ENCODE peak calls at places on chromosomes 13 and 19, in six cellular contexts. K is cardiac muscle cell; L is CD4-positive, alpha-beta memory T cell; T is upper lobe of right lung; B is CD8-positive, alpha-beta T cell; E is left ventricle myocardium inferior. U is an unnamed sample. For H3K4me1, the result is how much of the 10 kb centered on the place peaks cover.

GRCh38 chr13:112452380-112453206 is 76.4 kb downstream of the SPACA7 start:
- DNase-seq in K (no peak), L (no peak), T (no peak), B (no peak), E (no peak), U (no peak)

GRCh38 chr13:87942204-87942603 is 271.0 kb downstream of the SLITRK5 start:
- DNase-seq in K (no peak), L (no peak), T (no peak), B (no peak), E (no peak), U (no peak)

GRCh38 chr13:44437356-44438233 is 64.0 kb downstream of the SERP2 start:
- DNase-seq in K (peak), L (peak), T (no peak), B (no peak), E (no peak), U (peak)

GRCh38 chr13:95128045-95128643 is 173.1 kb downstream of the ABCC4 start:
- DNase-seq in K (no peak), L (no peak), T (no peak), B (no peak), E (no peak), U (peak)

GRCh38 chr19:32458500-32459123 is 53.0 kb downstream of the DPY19L3 start:
- DNase-seq in K (peak), L (peak), T (no peak), B (no peak), E (no peak), U (no peak)

GRCh38 chr13:111494641-111495040 is 174.2 kb downstream of the TEX29 start:
- DNase-seq in K (no peak), L (no peak), T (peak), B (no peak), E (no peak), U (no peak)

GRCh38 chr19:33291623-33292534 is 10.5 kb downstream of the CEBPA start:
- DNase-seq in K (no peak), L (no peak), T (peak), B (no peak), E (no peak), U (no peak)

GRCh38 chr19:1360818-1361461 is 22.8 kb upstream of the NDUFS7 start:
- DNase-seq in K (peak), L (no peak), T (peak), B (no peak), E (peak), U (no peak)

GRCh38 chr19:15124572-15125231 is 17.5 kb downstream of the SYDE1 start:
- DNase-seq in K (no peak), L (peak), T (no peak), B (peak), E (no peak), U (no peak)

GRCh38 chr19:10295305-10295846 is 5.6 kb downstream of the ICAM5 start:
- DNase-seq in K (peak), L (peak), T (peak), B (peak), E (no peak), U (no peak)

GRCh38 chr13:52348983-52349780 is 56.8 kb downstream of the THSD1 start:
- DNase-seq in K (peak), L (no peak), T (no peak), B (no peak), E (no peak), U (no peak)

GRCh38 chr13:61777902-61778301 is 362.3 kb upstream of the PCDH20 start:
- DNase-seq in K (peak), L (no peak), T (no peak), B (no peak), E (no peak), U (no peak)

DNA sequence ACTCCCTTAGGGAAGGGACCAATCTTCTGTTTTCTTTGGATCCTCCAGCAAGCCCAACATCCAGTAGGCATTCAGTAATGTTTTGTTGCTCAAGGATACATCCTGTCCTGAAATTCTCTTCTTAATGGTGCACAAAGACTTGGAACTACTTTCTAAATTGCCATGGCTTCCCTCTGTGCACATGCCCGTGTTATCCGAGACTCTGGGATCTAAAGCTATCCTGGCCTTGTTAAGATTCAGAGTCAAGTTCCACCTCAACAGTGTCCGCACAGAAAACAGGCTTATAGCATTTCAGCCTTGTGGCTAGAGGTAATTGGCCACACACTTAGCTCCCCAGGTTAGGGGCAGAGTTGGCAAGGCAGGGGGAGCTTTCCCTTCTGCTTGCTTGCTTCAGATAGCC is 71.8 kb downstream of the CBY2 start:
- DNase-seq in K (no peak), L (no peak), T (no peak), B (no peak), E (no peak), U (no peak)
- H3K4me1 ChIP-seq in K (under half), L (under half), T (under half), B (under half), E (under half), U (under half)

GRCh38 chr13:114116734-114117133 is 15.7 kb downstream of the RASA3 start:
- DNase-seq in K (no peak), L (no peak), T (peak), B (peak), E (no peak), U (no peak)

GRCh38 chr13:114118086-114118762 is 14.2 kb downstream of the RASA3 start:
- DNase-seq in K (no peak), L (no peak), T (no peak), B (peak), E (no peak), U (no peak)

GRCh38 chr13:114118763-114119123 is 13.7 kb downstream of the RASA3 start:
- DNase-seq in K (peak), L (no peak), T (no peak), B (peak), E (no peak), U (no peak)

GRCh38 chr13:114120486-114121430 is 11.7 kb downstream of the RASA3 start:
- DNase-seq in K (no peak), L (no peak), T (no peak), B (peak), E (no peak), U (no peak)

DNA sequence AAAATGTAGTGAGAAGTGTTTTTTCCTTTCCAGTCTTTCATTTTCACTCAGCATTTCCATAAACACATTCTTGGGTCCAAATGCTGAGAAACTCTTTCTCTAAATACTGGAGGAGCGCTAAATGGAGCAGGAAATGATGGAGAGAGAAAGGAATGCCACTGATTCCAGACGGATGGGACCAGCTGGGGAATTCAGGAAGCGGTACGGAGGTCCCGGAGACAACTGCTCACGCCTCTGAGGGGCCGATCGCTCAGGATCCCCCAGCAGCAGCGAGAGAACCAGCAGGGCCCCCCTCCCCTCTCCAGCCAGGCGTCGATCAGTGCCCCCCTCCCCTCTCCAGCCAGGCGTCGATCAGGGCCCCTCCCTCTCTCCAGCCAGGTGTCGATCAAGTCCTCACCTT is 13.2 kb downstream of the RASA3 start:
- DNase-seq in K (peak), L (no peak), T (no peak), B (peak), E (no peak), U (no peak)
- H3K4me1 ChIP-seq in K (under half), L (half or more), T (half or more), B (half or more), E (half or more), U (under half)

DNA sequence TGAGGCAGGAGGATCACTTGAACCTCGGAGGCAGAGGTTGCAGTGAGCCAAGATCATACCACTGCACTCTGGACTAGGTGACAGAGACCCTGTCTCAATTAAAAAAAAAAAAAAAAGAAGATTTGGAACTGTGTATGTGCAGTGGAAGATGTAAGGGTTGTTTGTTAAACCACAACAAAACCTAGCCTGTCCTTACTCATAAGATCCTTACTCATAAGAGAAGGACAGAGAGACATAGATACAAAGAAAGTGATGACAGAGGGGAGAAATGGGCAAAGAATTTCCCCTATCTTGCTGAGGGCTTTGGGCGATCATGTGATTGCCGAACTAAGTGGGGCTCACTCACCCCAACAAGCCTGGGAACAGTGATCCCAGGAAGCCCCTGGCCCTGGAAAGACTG is 7.9 kb downstream of the ITPKC start:
- DNase-seq in K (no peak), L (no peak), T (no peak), B (no peak), E (no peak), U (no peak)
- H3K4me1 ChIP-seq in K (under half), L (under half), T (under half), B (under half), E (under half), U (under half)

DNA sequence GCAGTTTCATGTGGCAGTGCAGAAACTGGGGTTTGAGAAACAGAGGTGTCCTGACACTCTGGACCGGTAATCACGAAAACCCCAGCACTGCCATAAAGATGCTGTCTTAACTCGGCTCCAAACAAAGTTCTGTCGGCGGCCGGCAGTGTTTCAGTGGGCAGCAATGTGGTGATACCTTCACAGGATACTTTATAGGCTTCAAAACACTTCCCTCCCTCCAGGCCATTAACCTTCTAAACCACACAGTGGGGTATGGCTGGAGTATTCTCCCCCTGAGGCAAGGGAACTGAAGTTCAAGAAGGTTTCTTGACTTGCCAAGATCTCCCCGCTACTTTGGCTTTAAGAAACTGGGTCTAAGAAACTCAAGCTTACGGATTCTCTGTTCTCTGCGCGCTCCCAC is 1.1 kb downstream of the RUBCNL start:
- DNase-seq in K (no peak), L (no peak), T (no peak), B (no peak), E (no peak), U (no peak)
- H3K4me1 ChIP-seq in K (under half), L (under half), T (under half), B (under half), E (under half), U (under half)

DNA sequence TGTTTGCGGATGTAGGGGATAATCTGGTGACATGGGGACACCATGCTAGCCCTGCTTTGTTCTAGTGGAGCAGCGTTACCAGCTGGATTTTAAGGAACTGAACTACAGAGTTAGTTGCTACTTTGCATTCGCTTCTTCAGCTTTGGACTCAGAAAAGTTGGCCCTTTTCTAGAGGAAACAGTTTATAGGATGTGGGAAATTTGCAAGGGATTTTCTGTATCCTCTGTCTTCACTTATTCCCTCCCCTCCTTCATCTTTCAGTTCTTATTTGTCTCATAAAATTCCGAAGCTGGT is 2.1 kb downstream of the GATAD2A start:
- DNase-seq in K (no peak), L (no peak), T (no peak), B (no peak), E (no peak), U (no peak)
- H3K4me1 ChIP-seq in K (under half), L (half or more), T (half or more), B (half or more), E (half or more), U (half or more)

DNA sequence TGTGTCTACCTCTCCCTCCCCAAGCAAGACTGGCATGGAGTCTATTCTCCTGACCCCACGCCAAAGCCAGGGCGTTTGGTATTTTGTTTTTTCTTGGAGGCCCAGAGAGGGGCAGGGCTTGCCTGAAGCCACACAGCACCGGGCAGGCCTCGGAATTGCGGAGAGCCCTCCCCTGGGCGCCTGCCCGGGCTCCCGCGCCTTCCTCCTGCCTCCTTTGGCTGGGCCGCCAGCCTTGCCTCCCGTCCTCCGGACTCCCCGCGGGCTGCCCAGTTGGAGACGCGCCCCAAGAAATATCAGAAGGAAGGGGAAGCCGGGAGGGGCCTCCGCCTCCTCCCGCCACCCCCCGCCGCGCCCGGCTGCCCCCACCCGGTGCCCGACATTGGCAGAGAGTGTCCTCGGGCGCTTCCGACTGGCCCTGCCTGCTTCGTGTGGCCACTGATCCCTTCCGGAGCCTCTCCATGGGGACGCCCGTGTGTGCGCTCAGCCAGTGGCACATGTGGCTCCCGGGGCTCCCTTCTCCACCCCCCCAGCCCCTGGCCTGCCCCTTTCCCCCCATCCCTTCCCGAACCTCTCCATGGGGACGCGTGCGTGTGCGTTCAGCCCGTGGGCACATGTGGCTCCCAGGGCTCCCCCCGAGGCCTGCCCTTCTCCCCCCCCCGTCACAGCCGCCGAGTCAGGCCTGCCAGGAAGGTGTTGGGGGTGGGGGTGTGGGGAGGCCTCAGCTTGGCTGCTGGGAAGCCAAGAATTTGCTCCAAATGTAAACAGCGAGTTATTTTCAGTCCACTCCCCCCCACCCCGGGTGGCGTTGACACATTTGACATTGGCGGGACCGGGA is 37.3 kb downstream of the NFIC start:
- DNase-seq in K (peak), L (no peak), T (peak), B (no peak), E (peak), U (no peak)
- H3K4me1 ChIP-seq in K (under half), L (under half), T (under half), B (under half), E (half or more), U (under half)

DNA sequence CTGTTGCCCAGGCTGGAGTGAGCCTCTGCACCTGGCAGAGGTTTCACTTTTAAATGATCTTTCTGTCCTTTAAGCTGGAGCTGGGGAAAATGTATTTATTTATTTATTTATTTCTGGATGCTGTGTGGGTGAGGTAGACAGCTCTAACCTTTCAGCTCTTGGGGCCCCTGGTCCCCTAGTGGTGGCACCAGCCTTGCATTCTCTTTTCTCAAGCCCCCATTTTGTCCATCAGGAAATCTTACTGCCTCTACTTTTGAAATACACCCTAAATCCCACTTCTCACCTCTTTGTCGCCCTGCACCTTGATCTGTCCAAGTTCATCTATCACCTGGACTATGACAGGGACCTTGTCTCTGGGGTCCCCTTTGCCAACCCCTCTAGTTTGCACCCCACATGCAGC is 2.1 kb upstream of the B9D2 start:
- DNase-seq in K (no peak), L (no peak), T (no peak), B (no peak), E (no peak), U (no peak)
- H3K4me1 ChIP-seq in K (under half), L (under half), T (under half), B (under half), E (under half), U (under half)

DNA sequence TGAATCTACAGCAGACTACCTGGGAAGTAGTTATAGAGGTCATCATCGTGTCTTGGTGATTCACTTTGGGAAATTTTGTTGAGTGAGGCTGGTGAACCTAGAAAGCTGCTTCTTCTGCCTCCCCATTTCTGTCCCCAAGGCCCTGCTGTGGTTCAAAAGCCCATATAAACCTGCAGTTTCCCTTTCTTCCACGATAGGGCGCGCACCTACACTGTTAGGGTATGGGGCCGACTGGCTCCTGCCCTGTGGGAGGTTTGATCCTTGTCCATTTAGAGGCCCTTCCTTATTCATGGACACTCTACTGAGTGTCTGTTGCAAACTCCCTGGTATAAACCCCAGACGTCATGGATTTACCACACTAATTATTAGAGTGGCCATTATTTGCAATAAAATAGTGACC is 191.8 kb downstream of the GGACT start:
- DNase-seq in K (no peak), L (no peak), T (no peak), B (no peak), E (no peak), U (no peak)
- H3K4me1 ChIP-seq in K (under half), L (under half), T (under half), B (under half), E (under half), U (under half)

GRCh38 chr19:5974721-5975387 is 3.1 kb downstream of the RANBP3 start:
- DNase-seq in K (no peak), L (peak), T (no peak), B (peak), E (no peak), U (no peak)
- H3K4me1 ChIP-seq in K (under half), L (half or more), T (under half), B (half or more), E (half or more), U (under half)